ENCODE peak calls at places on chromosomes 1 and 21, in seven cellular contexts. One of them, this sample, is unnamed.

GRCh38 chr1:171345536-171345935 is 31.6 kb downstream of the FMO4 start:
- DNase-seq in HepG2: no peak
- DNase-seq in endothelial cell of umbilical vein: no peak
- DNase-seq in stomach: no peak
- DNase-seq in GM23338: no peak
- DNase-seq in K562: no peak
- DNase-seq in suprapubic skin: no peak
- DNase-seq in this sample: no peak

GRCh38 chr1:192459467-192459866 is 116.1 kb upstream of the RGS1 start:
- DNase-seq in HepG2: no peak
- DNase-seq in endothelial cell of umbilical vein: no peak
- DNase-seq in stomach: no peak
- DNase-seq in GM23338: no peak
- DNase-seq in suprapubic skin: no peak
- DNase-seq in K562: no peak
- DNase-seq in this sample: no peak

GRCh38 chr1:224212618-224213037 is 29.6 kb downstream of the DEGS1 start:
- DNase-seq in endothelial cell of umbilical vein: no peak
- DNase-seq in suprapubic skin: no peak
- DNase-seq in HepG2: no peak
- DNase-seq in K562: no peak
- DNase-seq in stomach: no peak
- DNase-seq in GM23338: no peak
- DNase-seq in this sample: no peak

GRCh38 chr1:196387766-196388165 is 220.5 kb downstream of the KCNT2 start:
- DNase-seq in HepG2: no peak
- DNase-seq in suprapubic skin: no peak
- DNase-seq in GM23338: no peak
- DNase-seq in stomach: no peak
- DNase-seq in endothelial cell of umbilical vein: no peak
- DNase-seq in K562: no peak
- DNase-seq in this sample: no peak

GRCh38 chr1:117794073-117794472 is 135.3 kb downstream of the GDAP2 start:
- DNase-seq in GM23338: no peak
- DNase-seq in K562: no peak
- DNase-seq in HepG2: no peak
- DNase-seq in stomach: no peak
- DNase-seq in endothelial cell of umbilical vein: no peak
- DNase-seq in suprapubic skin: no peak
- DNase-seq in this sample: no peak

GRCh38 chr1:167460836-167461235 is 57.5 kb downstream of the CD247 start:
- DNase-seq in GM23338: no peak
- DNase-seq in suprapubic skin: no peak
- DNase-seq in K562: no peak
- DNase-seq in endothelial cell of umbilical vein: no peak
- DNase-seq in stomach: no peak
- DNase-seq in HepG2: no peak
- DNase-seq in this sample: no peak

GRCh38 chr1:34268311-34269042 is 91.8 kb downstream of the C1orf94 start:
- DNase-seq in suprapubic skin: no peak
- DNase-seq in GM23338: no peak
- DNase-seq in stomach: no peak
- DNase-seq in HepG2: no peak
- DNase-seq in endothelial cell of umbilical vein: peak
- DNase-seq in K562: no peak
- DNase-seq in this sample: peak

GRCh38 chr1:221069178-221069903 is 190.1 kb downstream of the HLX start:
- DNase-seq in stomach: no peak
- DNase-seq in suprapubic skin: no peak
- DNase-seq in GM23338: no peak
- DNase-seq in HepG2: no peak
- DNase-seq in K562: no peak
- DNase-seq in endothelial cell of umbilical vein: no peak
- DNase-seq in this sample: no peak

GRCh38 chr1:18247151-18247550 is 139.6 kb downstream of the IGSF21 start:
- DNase-seq in K562: no peak
- DNase-seq in HepG2: no peak
- DNase-seq in suprapubic skin: no peak
- DNase-seq in endothelial cell of umbilical vein: no peak
- DNase-seq in GM23338: no peak
- DNase-seq in stomach: no peak
- DNase-seq in this sample: no peak

GRCh38 chr1:181918893-181919728 is 142.4 kb downstream of the ZNF648 start:
- DNase-seq in endothelial cell of umbilical vein: no peak
- DNase-seq in K562: no peak
- DNase-seq in stomach: no peak
- DNase-seq in GM23338: peak
- DNase-seq in suprapubic skin: no peak
- DNase-seq in HepG2: no peak
- DNase-seq in this sample: no peak

GRCh38 chr21:29501451-29501850 is 202.7 kb downstream of the BACH1 start:
- DNase-seq in HepG2: no peak
- DNase-seq in stomach: no peak
- DNase-seq in suprapubic skin: no peak
- DNase-seq in endothelial cell of umbilical vein: no peak
- DNase-seq in GM23338: no peak
- DNase-seq in K562: no peak
- DNase-seq in this sample: no peak

GRCh38 chr1:229557913-229558414 is 543 bp downstream of the ABCB10 start:
- DNase-seq in suprapubic skin: peak
- DNase-seq in K562: peak
- DNase-seq in HepG2: peak
- DNase-seq in stomach: peak
- DNase-seq in GM23338: peak
- DNase-seq in endothelial cell of umbilical vein: peak
- DNase-seq in this sample: no peak

GRCh38 chr1:229556551-229556950 is 2.0 kb downstream of the ABCB10 start:
- DNase-seq in suprapubic skin: no peak
- DNase-seq in endothelial cell of umbilical vein: no peak
- DNase-seq in GM23338: no peak
- DNase-seq in stomach: no peak
- DNase-seq in K562: no peak
- DNase-seq in HepG2: peak
- DNase-seq in this sample: no peak

GRCh38 chr1:229554886-229555621 is 3.5 kb downstream of the ABCB10 start:
- DNase-seq in K562: peak
- DNase-seq in endothelial cell of umbilical vein: no peak
- DNase-seq in GM23338: no peak
- DNase-seq in stomach: no peak
- DNase-seq in suprapubic skin: no peak
- DNase-seq in HepG2: no peak
- DNase-seq in this sample: no peak

GRCh38 chr1:229557214-229557850 is 1.2 kb downstream of the ABCB10 start:
- DNase-seq in K562: no peak
- DNase-seq in suprapubic skin: no peak
- DNase-seq in stomach: no peak
- DNase-seq in HepG2: peak
- DNase-seq in endothelial cell of umbilical vein: peak
- DNase-seq in GM23338: no peak
- DNase-seq in this sample: no peak

GRCh38 chr1:229558460-229559335 is at the start of gene ABCB10:
- DNase-seq in HepG2: peak
- DNase-seq in endothelial cell of umbilical vein: peak
- DNase-seq in suprapubic skin: peak
- DNase-seq in GM23338: peak
- DNase-seq in stomach: peak
- DNase-seq in K562: peak
- DNase-seq in this sample: peak
- TF ChIP-seq POLR2AphosphoS5 in HepG2: peak
- TF ChIP-seq POLR2AphosphoS5 in endothelial cell of umbilical vein: peak
- TF ChIP-seq POLR2AphosphoS5 in suprapubic skin: peak
- TF ChIP-seq POLR2AphosphoS5 in GM23338: peak
- TF ChIP-seq POLR2AphosphoS5 in stomach: peak
- TF ChIP-seq POLR2AphosphoS5 in K562: peak
- TF ChIP-seq POLR2AphosphoS5 in this sample: peak

DNA sequence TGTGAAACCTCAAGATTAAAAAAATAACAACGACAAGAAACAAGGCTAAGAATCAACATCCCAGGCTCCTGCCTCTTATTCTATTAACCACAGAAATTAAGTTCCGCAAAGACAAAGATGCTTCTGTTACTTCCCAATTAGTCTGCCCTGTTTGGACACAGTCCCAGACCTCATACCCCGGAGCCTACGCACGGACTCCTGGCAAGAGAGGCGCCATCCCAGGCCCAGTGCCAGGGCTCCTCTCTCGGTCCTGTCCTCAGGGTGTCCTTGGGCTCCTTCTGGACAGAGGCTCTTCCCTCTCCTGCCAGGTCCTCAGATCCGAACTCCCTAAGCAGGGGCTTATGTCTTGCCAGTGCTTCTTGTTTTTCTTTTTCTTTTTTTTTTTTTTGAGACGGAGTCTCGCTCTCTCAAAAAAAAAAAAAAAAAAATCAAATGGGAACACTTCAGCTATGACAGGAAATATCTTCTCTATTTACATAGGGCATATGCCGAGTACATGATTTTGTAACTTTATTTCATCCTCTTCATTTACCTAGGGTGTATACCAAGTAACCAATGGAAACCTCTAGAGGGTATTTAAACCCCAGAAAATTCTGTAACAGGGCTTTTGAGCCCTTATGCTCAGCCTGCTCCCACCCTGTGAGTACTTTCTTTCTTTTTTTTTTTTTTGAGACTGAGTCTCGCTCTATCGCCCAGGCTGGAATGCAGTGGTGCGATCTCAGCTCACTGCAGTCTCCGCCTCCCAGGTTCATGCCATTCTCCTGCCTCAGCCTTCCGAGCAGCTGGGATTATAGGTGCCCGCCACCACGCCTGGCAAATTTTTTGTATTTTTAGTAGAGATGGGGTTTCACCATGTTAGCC is 11.7 kb upstream of the ENO1 start:
- DNase-seq in GM23338: no peak
- DNase-seq in endothelial cell of umbilical vein: no peak
- DNase-seq in HepG2: no peak
- DNase-seq in suprapubic skin: peak
- DNase-seq in K562: no peak
- DNase-seq in stomach: peak
- DNase-seq in this sample: peak
- TF ChIP-seq POLR2AphosphoS5 in GM23338: no peak
- TF ChIP-seq POLR2AphosphoS5 in endothelial cell of umbilical vein: no peak
- TF ChIP-seq POLR2AphosphoS5 in HepG2: no peak
- TF ChIP-seq POLR2AphosphoS5 in suprapubic skin: peak
- TF ChIP-seq POLR2AphosphoS5 in K562: no peak
- TF ChIP-seq POLR2AphosphoS5 in stomach: no peak
- TF ChIP-seq POLR2AphosphoS5 in this sample: peak

GRCh38 chr1:84769636-84770035 is 79.4 kb upstream of the SSX2IP start:
- DNase-seq in endothelial cell of umbilical vein: no peak
- DNase-seq in GM23338: no peak
- DNase-seq in HepG2: no peak
- DNase-seq in K562: no peak
- DNase-seq in suprapubic skin: no peak
- DNase-seq in stomach: no peak
- DNase-seq in this sample: no peak
- TF ChIP-seq POLR2AphosphoS5 in endothelial cell of umbilical vein: no peak
- TF ChIP-seq POLR2AphosphoS5 in GM23338: no peak
- TF ChIP-seq POLR2AphosphoS5 in HepG2: no peak
- TF ChIP-seq POLR2AphosphoS5 in K562: no peak
- TF ChIP-seq POLR2AphosphoS5 in suprapubic skin: no peak
- TF ChIP-seq POLR2AphosphoS5 in stomach: no peak
- TF ChIP-seq POLR2AphosphoS5 in this sample: no peak

DNA sequence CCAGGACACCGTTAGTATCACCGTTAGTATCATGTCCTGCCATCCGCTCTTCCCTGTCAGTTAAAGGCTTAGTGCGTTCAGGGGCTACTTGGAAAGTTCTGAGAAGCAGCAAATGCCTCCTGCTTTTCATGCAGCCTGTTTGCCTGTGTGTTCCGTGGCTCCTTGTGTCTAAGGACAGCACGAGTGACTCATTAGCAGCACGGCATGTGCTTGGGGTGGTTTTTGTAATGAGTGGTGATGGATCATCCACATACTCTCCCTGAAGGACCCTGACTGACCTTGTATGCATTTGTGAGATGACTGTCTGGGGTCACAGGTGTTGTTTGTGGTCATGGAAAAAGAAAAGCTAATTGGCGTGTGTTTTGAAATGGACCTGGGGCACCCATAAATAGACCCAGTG is 221.9 kb downstream of the PBX1 start:
- DNase-seq in K562: no peak
- DNase-seq in suprapubic skin: no peak
- DNase-seq in endothelial cell of umbilical vein: no peak
- DNase-seq in GM23338: no peak
- DNase-seq in HepG2: no peak
- DNase-seq in stomach: no peak
- DNase-seq in this sample: no peak
- TF ChIP-seq POLR2AphosphoS5 in K562: no peak
- TF ChIP-seq POLR2AphosphoS5 in suprapubic skin: peak
- TF ChIP-seq POLR2AphosphoS5 in endothelial cell of umbilical vein: no peak
- TF ChIP-seq POLR2AphosphoS5 in GM23338: no peak
- TF ChIP-seq POLR2AphosphoS5 in HepG2: no peak
- TF ChIP-seq POLR2AphosphoS5 in stomach: peak
- TF ChIP-seq POLR2AphosphoS5 in this sample: peak

GRCh38 chr1:234925440-234926251 is 203.0 kb downstream of the TOMM20 start:
- DNase-seq in GM23338: peak
- DNase-seq in stomach: no peak
- DNase-seq in suprapubic skin: peak
- DNase-seq in K562: no peak
- DNase-seq in HepG2: peak
- DNase-seq in endothelial cell of umbilical vein: peak
- DNase-seq in this sample: no peak
- TF ChIP-seq POLR2AphosphoS5 in GM23338: no peak
- TF ChIP-seq POLR2AphosphoS5 in stomach: peak
- TF ChIP-seq POLR2AphosphoS5 in suprapubic skin: no peak
- TF ChIP-seq POLR2AphosphoS5 in K562: no peak
- TF ChIP-seq POLR2AphosphoS5 in HepG2: no peak
- TF ChIP-seq POLR2AphosphoS5 in endothelial cell of umbilical vein: peak
- TF ChIP-seq POLR2AphosphoS5 in this sample: peak

GRCh38 chr1:201483373-201483949 is 14.5 kb upstream of the PHLDA3 start:
- DNase-seq in endothelial cell of umbilical vein: no peak
- DNase-seq in GM23338: no peak
- DNase-seq in suprapubic skin: no peak
- DNase-seq in K562: no peak
- DNase-seq in HepG2: no peak
- DNase-seq in stomach: no peak
- DNase-seq in this sample: no peak

GRCh38 chr1:201481004-201481380 is 12.0 kb upstream of the PHLDA3 start:
- DNase-seq in stomach: no peak
- DNase-seq in suprapubic skin: no peak
- DNase-seq in GM23338: peak
- DNase-seq in K562: no peak
- DNase-seq in HepG2: no peak
- DNase-seq in endothelial cell of umbilical vein: no peak
- DNase-seq in this sample: no peak

GRCh38 chr1:201482755-201483154 is 13.8 kb upstream of the PHLDA3 start:
- DNase-seq in GM23338: no peak
- DNase-seq in HepG2: no peak
- DNase-seq in K562: no peak
- DNase-seq in endothelial cell of umbilical vein: no peak
- DNase-seq in stomach: no peak
- DNase-seq in suprapubic skin: no peak
- DNase-seq in this sample: no peak

GRCh38 chr1:201480231-201481003 is 11.4 kb upstream of the PHLDA3 start:
- DNase-seq in suprapubic skin: peak
- DNase-seq in HepG2: peak
- DNase-seq in stomach: peak
- DNase-seq in GM23338: peak
- DNase-seq in endothelial cell of umbilical vein: no peak
- DNase-seq in K562: peak
- DNase-seq in this sample: no peak

GRCh38 chr1:201481761-201482493 is 12.9 kb upstream of the PHLDA3 start:
- DNase-seq in K562: peak
- DNase-seq in endothelial cell of umbilical vein: peak
- DNase-seq in stomach: peak
- DNase-seq in GM23338: peak
- DNase-seq in suprapubic skin: peak
- DNase-seq in HepG2: peak
- DNase-seq in this sample: peak
- TF ChIP-seq POLR2AphosphoS5 in K562: no peak
- TF ChIP-seq POLR2AphosphoS5 in endothelial cell of umbilical vein: peak
- TF ChIP-seq POLR2AphosphoS5 in stomach: peak
- TF ChIP-seq POLR2AphosphoS5 in GM23338: peak
- TF ChIP-seq POLR2AphosphoS5 in suprapubic skin: no peak
- TF ChIP-seq POLR2AphosphoS5 in HepG2: no peak
- TF ChIP-seq POLR2AphosphoS5 in this sample: peak

This sample was measured in esophagus muscularis mucosa.